ENCODE peak calls at places on chromosome 20, in eight cellular contexts. D is stimulated activated CD8-positive, alpha-beta memory T cell treated with anti-CD3 and anti-CD28 coated beads, Interleukin-15, amount 100 ng/mL, for 48 hours; I is SK-N-MC; L is CD4-positive, alpha-beta memory T cell; V is frontal cortex; A is stimulated activated CD4-positive, alpha-beta T cell treated with anti-CD3 and anti-CD28 coated beads, TNF-alpha, amount 100 ng/mL, for 24 hours; O is CD8-positive, alpha-beta T cell; P is heart right ventricle. E is an unnamed sample.

GRCh38 chr20:19758888-19759331 is 852 bp downstream of the RIN2 start:
- DNase-seq in A (no peak), P (peak; percentile 87), I (peak; percentile 87), O (no peak), L (no peak), D (no peak), V (peak; percentile 68), E (no peak)

GRCh38 chr20:63056236-63057132 is 49.7 kb upstream of the BHLHE23 start:
- DNase-seq in D (peak; percentile 8), V (peak; percentile 65), I (no peak), O (peak; percentile 27), A (no peak), L (no peak), P (peak; percentile 11), E (no peak)

GRCh38 chr20:1807394-1807793 is 87.8 kb upstream of the SIRPA start:
- DNase-seq in D (no peak), V (no peak), I (no peak), A (no peak), L (no peak), O (no peak), P (no peak), E (no peak)

GRCh38 chr20:24664266-24664986 is 195.0 kb downstream of the SYNDIG1 start:
- DNase-seq in O (no peak), V (no peak), A (no peak), L (no peak), I (no peak), P (no peak), D (no peak), E (no peak)

GRCh38 chr20:46311039-46311650 is 2.8 kb upstream of the CDH22 start:
- DNase-seq in I (no peak), A (no peak), P (no peak), O (no peak), V (no peak), D (no peak), L (no peak), E (no peak)

GRCh38 chr20:59831024-59831900 is 102.2 kb downstream of the SYCP2 start:
- DNase-seq in P (no peak), D (no peak), A (no peak), O (no peak), V (no peak), I (no peak), L (no peak), E (no peak)

GRCh38 chr20:48383252-48383651 is 444.5 kb downstream of the PREX1 start:
- DNase-seq in I (no peak), O (no peak), V (no peak), L (no peak), P (no peak), D (no peak), A (no peak), E (no peak)

GRCh38 chr20:11051146-11051545 is 377.3 kb upstream of the JAG1 start:
- DNase-seq in V (no peak), O (no peak), D (no peak), I (no peak), L (no peak), P (no peak), A (no peak), E (no peak)

GRCh38 chr20:25247100-25247665 is 702 bp upstream of the PYGB start:
- DNase-seq in V (peak; percentile 57), O (no peak), A (no peak), L (no peak), P (peak; percentile 70), D (no peak), I (no peak), E (no peak)

GRCh38 chr20:63189846-63190559 is 25.9 kb downstream of the YTHDF1 start:
- DNase-seq in P (no peak), V (no peak), I (no peak), O (no peak), A (no peak), L (no peak), D (no peak), E (no peak)

GRCh38 chr20:12875510-12875909 is 133.3 kb upstream of the SPTLC3 start:
- DNase-seq in O (no peak), P (no peak), D (no peak), V (no peak), I (no peak), L (no peak), A (no peak), E (no peak)

GRCh38 chr20:6502219-6502618 is 265.3 kb upstream of the BMP2 start:
- DNase-seq in L (no peak), D (no peak), I (no peak), V (no peak), P (no peak), A (no peak), O (no peak), E (no peak)

GRCh38 chr20:18001131-18001921 is 32.5 kb downstream of the MGME1 start:
- DNase-seq in A (no peak), P (peak; percentile 28), V (no peak), O (no peak), L (no peak), D (no peak), I (no peak), E (no peak)

GRCh38 chr20:35604444-35604750 is 11.2 kb upstream of the SPAG4 start:
- DNase-seq in P (no peak), A (no peak), I (no peak), O (no peak), L (no peak), V (no peak), D (no peak), E (no peak)

GRCh38 chr20:35451295-35451694 is 4.1 kb upstream of the CEP250 start:
- DNase-seq in I (no peak), O (no peak), P (no peak), A (no peak), V (no peak), L (no peak), D (no peak), E (no peak)

GRCh38 chr20:58612021-58612700 is 38.9 kb upstream of the STX16 start:
- DNase-seq in I (no peak), V (no peak), O (no peak), D (no peak), L (no peak), A (no peak), P (no peak), E (no peak)

GRCh38 chr20:35947489-35947888 is 6.8 kb downstream of the SCAND1 start:
- DNase-seq in I (no peak), D (no peak), V (no peak), A (no peak), O (peak; percentile 5), L (no peak), P (no peak), E (no peak)

GRCh38 chr20:41004561-41005360 is 23.9 kb upstream of the TOP1 start:
- DNase-seq in A (no peak), D (peak; percentile 25), O (no peak), L (no peak), P (no peak), I (no peak), V (no peak), E (no peak)

GRCh38 chr20:24692429-24693190 is 223.2 kb downstream of the SYNDIG1 start:
- DNase-seq in P (no peak), D (no peak), V (no peak), A (no peak), O (no peak), L (no peak), I (no peak), E (no peak)

GRCh38 chr20:63896136-63896890 is 1.4 kb downstream of the DNAJC5 start:
- DNase-seq in I (no peak), P (peak; percentile 48), O (no peak), D (no peak), V (no peak), A (no peak), L (peak; percentile 52), E (peak; percentile 43)

GRCh38 chr20:52622086-52622485 is 350.1 kb upstream of the TSHZ2 start:
- DNase-seq in L (no peak), V (no peak), D (no peak), P (no peak), O (no peak), I (no peak), A (no peak), E (no peak)

GRCh38 chr20:5569021-5569420 is 181.2 kb upstream of the SHLD1 start:
- DNase-seq in A (no peak), P (no peak), L (peak; percentile 51), D (no peak), V (no peak), O (peak; percentile 15), I (peak; percentile 28), E (no peak)

GRCh38 chr20:33667245-33668086 is 723 bp downstream of the ACTL10 start:
- DNase-seq in P (peak; percentile 85), O (no peak), V (peak; percentile 82), I (no peak), A (peak; percentile 68), L (peak; percentile 59), D (peak; percentile 38), E (no peak)

GRCh38 chr20:11982289-11982957 is 64.7 kb downstream of the BTBD3 start:
- DNase-seq in I (no peak), P (no peak), L (no peak), V (no peak), O (no peak), D (no peak), A (no peak), E (no peak)

GRCh38 chr20:44422083-44422482 is 53.6 kb upstream of the TTPAL start:
- DNase-seq in O (no peak), I (no peak), D (no peak), A (no peak), L (no peak), P (no peak), V (no peak), E (no peak)

GRCh38 chr20:7333846-7334245 is 566.4 kb downstream of the BMP2 start:
- DNase-seq in O (no peak), P (no peak), L (no peak), I (no peak), A (no peak), D (no peak), V (no peak), E (no peak)

GRCh38 chr20:44910690-44911262 is 916 bp downstream of the PABPC1L start:
- DNase-seq in P (no peak), D (no peak), A (no peak), O (no peak), V (no peak), L (no peak), I (no peak), E (no peak)

GRCh38 chr20:8389381-8390368 is 257.6 kb downstream of the PLCB1 start:
- DNase-seq in L (no peak), D (no peak), V (no peak), P (no peak), A (no peak), I (peak; percentile 61), O (no peak), E (no peak)

GRCh38 chr20:51810155-51811039 is 8.1 kb upstream of the SALL4 start:
- DNase-seq in I (no peak), A (no peak), O (no peak), V (no peak), D (no peak), L (no peak), P (no peak), E (no peak)

GRCh38 chr20:30485331-30486102 is 771.9 kb upstream of the DEFB115 start:
- DNase-seq in O (no peak), V (no peak), A (no peak), D (no peak), P (no peak), L (no peak), I (no peak), E (no peak)

GRCh38 chr20:58880994-58881752 is 28.7 kb downstream of the GNAS start:
- DNase-seq in D (no peak), I (no peak), L (no peak), V (no peak), P (no peak), O (no peak), A (no peak), E (no peak)

GRCh38 chr20:41261790-41262717 is 55.5 kb downstream of the ZHX3 start:
- DNase-seq in A (no peak), V (no peak), D (no peak), L (no peak), I (no peak), O (no peak), P (no peak), E (no peak)

GRCh38 chr20:44488551-44488950 is 12.9 kb downstream of the TTPAL start:
- DNase-seq in I (no peak), L (no peak), V (no peak), A (no peak), D (no peak), P (no peak), O (no peak), E (no peak)

GRCh38 chr20:57773059-57773815 is 63.4 kb upstream of the PMEPA1 start:
- DNase-seq in P (no peak), O (no peak), L (no peak), I (no peak), D (no peak), V (no peak), A (no peak), E (no peak)

E was measured in GM18507.